ENCODE peak calls at places on chromosomes 5 and 9, in seven cellular contexts. Y is cerebellar nuclear complex, F is ELF-1, O is brain pericyte, U is cardiac muscle cell, P is M059J, T is H4. C is an unnamed sample.

GRCh38 chr5:146540421-146540820 is 24.4 kb upstream of the GPR151 start:
- DNase-seq in P (peak; percentile 3), U (no peak), T (no peak), F (no peak), Y (no peak), O (no peak), C (no peak)

GRCh38 chr9:1217076-1217475 is 166.9 kb downstream of the DMRT2 start:
- DNase-seq in O (no peak), F (no peak), P (peak; percentile 29), U (no peak), T (no peak), Y (no peak), C (no peak)

GRCh38 chr9:115240676-115241075 is 122.7 kb upstream of the TNC start:
- DNase-seq in T (peak; percentile 66), U (no peak), Y (no peak), P (peak; percentile 40), O (no peak), F (no peak), C (no peak)

GRCh38 chr9:115944166-115944948 is 209.2 kb upstream of the PAPPA start:
- DNase-seq in U (peak; percentile 2), Y (no peak), T (peak; percentile 96), P (peak; percentile 69), F (peak; percentile 45), O (peak; percentile 88), C (peak; percentile 71)

GRCh38 chr5:45385321-45386058 is 310.7 kb downstream of the HCN1 start:
- DNase-seq in F (no peak), U (no peak), O (no peak), T (peak; percentile 94), P (peak; percentile 94), Y (no peak), C (no peak)

GRCh38 chr5:167694562-167694961 is 596.9 kb upstream of the WWC1 start:
- DNase-seq in U (no peak), O (no peak), T (peak; percentile 19), Y (no peak), P (peak; percentile 71), F (no peak), C (no peak)

GRCh38 chr9:116756995-116757394 is 69.9 kb downstream of the TRIM32 start:
- DNase-seq in Y (peak; percentile 91), F (no peak), U (no peak), O (no peak), T (no peak), P (no peak), C (no peak)

GRCh38 chr9:16030513-16031185 is 477.8 kb downstream of the CCDC171 start:
- DNase-seq in O (peak; percentile 59), Y (no peak), P (peak; percentile 99), F (no peak), U (no peak), T (peak; percentile 89), C (no peak)

GRCh38 chr9:7056237-7056636 is 298.5 kb downstream of the KDM4C start:
- DNase-seq in T (no peak), U (no peak), O (no peak), F (no peak), P (no peak), Y (no peak), C (no peak)

GRCh38 chr5:149002053-149002452 is 60.8 kb downstream of the SH3TC2 start:
- DNase-seq in U (peak; percentile 94), T (peak; percentile 96), O (peak; percentile 92), Y (no peak), P (peak; percentile 100), F (peak; percentile 92), C (no peak)

GRCh38 chr9:87464110-87464991 is 33.3 kb upstream of the DAPK1 start:
- DNase-seq in O (no peak), F (no peak), U (no peak), P (peak; percentile 89), Y (no peak), T (peak; percentile 48), C (no peak)

GRCh38 chr5:35129276-35129675 is 81.5 kb upstream of the AGXT2 start:
- DNase-seq in U (no peak), P (peak; percentile 99), F (no peak), Y (no peak), T (peak; percentile 28), O (no peak), C (no peak)

GRCh38 chr9:6567140-6567591 is 78.4 kb downstream of the GLDC start:
- DNase-seq in Y (no peak), O (no peak), P (peak; percentile 94), F (no peak), U (no peak), T (peak; percentile 18), C (no peak)

GRCh38 chr5:134240421-134240962 is 14.6 kb upstream of the PPP2CA start:
- DNase-seq in F (no peak), P (no peak), O (peak; percentile 65), Y (peak; percentile 84), T (no peak), U (peak; percentile 72), C (no peak)

GRCh38 chr5:142966146-142966455 is 195.9 kb downstream of the ARHGAP26 start:
- DNase-seq in U (no peak), T (no peak), O (no peak), Y (no peak), P (no peak), F (no peak), C (no peak)

GRCh38 chr5:175025046-175025445 is 300.7 kb downstream of the MSX2 start:
- DNase-seq in T (no peak), U (no peak), P (peak; percentile 74), Y (no peak), O (no peak), F (no peak), C (no peak)

GRCh38 chr9:3490957-3491356 is 34.8 kb downstream of the RFX3 start:
- DNase-seq in F (no peak), Y (no peak), O (no peak), U (no peak), P (no peak), T (no peak), C (no peak)

GRCh38 chr5:77218263-77218662 is 7.8 kb downstream of the PDE8B start:
- DNase-seq in P (no peak), U (peak; percentile 11), T (no peak), F (no peak), O (no peak), Y (no peak), C (no peak)

GRCh38 chr9:137303893-137304382 is 1.9 kb upstream of the NRARP start:
- DNase-seq in F (no peak), T (no peak), O (no peak), U (no peak), Y (no peak), P (no peak), C (no peak)

GRCh38 chr5:154737667-154738320 is 17.4 kb upstream of the LARP1 start:
- DNase-seq in F (peak; percentile 84), U (no peak), Y (no peak), P (no peak), O (no peak), T (no peak), C (no peak)

GRCh38 chr9:78103971-78104433 is 72.4 kb upstream of the GNAQ start:
- DNase-seq in P (no peak), O (no peak), Y (no peak), F (no peak), U (no peak), T (no peak), C (no peak)

GRCh38 chr5:150122536-150123481 is 32.8 kb downstream of the PDGFRB start:
- DNase-seq in O (no peak), T (no peak), Y (no peak), U (no peak), P (no peak), F (no peak), C (no peak)

GRCh38 chr5:6713274-6714181 is at the start of gene TENT4A:
- DNase-seq in F (no peak), O (no peak), P (no peak), T (no peak), U (peak; percentile 41), Y (no peak), C (no peak)

GRCh38 chr9:96327694-96328352 is 25.8 kb upstream of the HSD17B3 start:
- DNase-seq in P (peak; percentile 72), T (peak; percentile 28), O (no peak), Y (no peak), U (peak; percentile 61), F (peak; percentile 15), C (peak; percentile 7)

GRCh38 chr5:1399737-1400136 is 45.5 kb downstream of the SLC6A3 start:
- DNase-seq in T (no peak), P (no peak), U (no peak), O (no peak), Y (no peak), F (peak; percentile 61), C (no peak)

GRCh38 chr9:4443439-4443838 is 46.8 kb upstream of the SLC1A1 start:
- DNase-seq in P (no peak), U (no peak), Y (no peak), O (no peak), T (no peak), F (no peak), C (no peak)

GRCh38 chr9:135069556-135070197 is 17.8 kb upstream of the OLFM1 start:
- DNase-seq in O (no peak), P (no peak), T (no peak), U (no peak), F (no peak), Y (no peak), C (no peak)

GRCh38 chr9:16213781-16214515 is 656.5 kb downstream of the BNC2 start:
- DNase-seq in Y (no peak), F (no peak), O (peak; percentile 94), U (no peak), P (peak; percentile 89), T (no peak), C (peak; percentile 54)

GRCh38 chr5:96243203-96243602 is 189.8 kb downstream of the PCSK1 start:
- DNase-seq in O (no peak), T (no peak), U (no peak), F (no peak), Y (no peak), P (peak; percentile 60), C (no peak)

GRCh38 chr5:178247481-178248456 is 15.2 kb upstream of the PHYKPL start:
- DNase-seq in P (no peak), F (no peak), U (no peak), T (no peak), O (no peak), Y (no peak), C (no peak)

GRCh38 chr9:32394381-32395049 is 10.1 kb downstream of the ACO1 start:
- DNase-seq in Y (no peak), F (no peak), O (no peak), U (no peak), P (peak; percentile 72), T (no peak), C (no peak)

GRCh38 chr5:139877129-139877597 is 81.6 kb downstream of the PSD2 start:
- DNase-seq in U (no peak), T (peak; percentile 64), Y (no peak), P (peak; percentile 56), O (no peak), F (no peak), C (no peak)

GRCh38 chr5:35598707-35599370 is 18.8 kb upstream of the SPEF2 start:
- DNase-seq in Y (no peak), F (peak; percentile 42), P (no peak), O (no peak), U (peak; percentile 12), T (peak; percentile 15), C (no peak)

GRCh38 chr5:83955916-83956315 is 235.3 kb upstream of the HAPLN1 start:
- DNase-seq in P (peak; percentile 81), Y (no peak), T (peak; percentile 61), F (no peak), O (no peak), U (no peak), C (no peak)

C was measured in thoracic aorta.